ENCODE peak calls at places on chromosomes 6 and 20, in seven cellular contexts. One of them, this sample, is unnamed.

GRCh38 chr6:15912505-15912767 is 216.4 kb upstream of the MYLIP start:
- DNase-seq in HepG2: no peak
- DNase-seq in K562: no peak
- DNase-seq in endothelial cell of umbilical vein: no peak
- DNase-seq in SK-N-SH: no peak
- DNase-seq in HCT116: no peak
- DNase-seq in WTC11: no peak
- DNase-seq in this sample: no peak

GRCh38 chr6:130625825-130626500 is 201.2 kb upstream of the SMLR1 start:
- DNase-seq in SK-N-SH: no peak
- DNase-seq in WTC11: no peak
- DNase-seq in endothelial cell of umbilical vein: peak; percentile 68
- DNase-seq in HepG2: no peak
- DNase-seq in HCT116: peak; percentile 71
- DNase-seq in K562: no peak
- DNase-seq in this sample: no peak

GRCh38 chr6:145151624-145152023 is 583.7 kb downstream of the EPM2A start:
- DNase-seq in K562: no peak
- DNase-seq in HepG2: no peak
- DNase-seq in endothelial cell of umbilical vein: no peak
- DNase-seq in HCT116: no peak
- DNase-seq in WTC11: no peak
- DNase-seq in SK-N-SH: no peak
- DNase-seq in this sample: no peak

GRCh38 chr6:116741571-116741970 is 23.9 kb downstream of the FAM162B start:
- DNase-seq in HCT116: no peak
- DNase-seq in SK-N-SH: no peak
- DNase-seq in HepG2: no peak
- DNase-seq in endothelial cell of umbilical vein: peak; percentile 73
- DNase-seq in K562: no peak
- DNase-seq in WTC11: no peak
- DNase-seq in this sample: no peak

GRCh38 chr6:159833556-159833955 is 33.5 kb downstream of the PNLDC1 start:
- DNase-seq in SK-N-SH: no peak
- DNase-seq in HepG2: no peak
- DNase-seq in K562: no peak
- DNase-seq in HCT116: no peak
- DNase-seq in WTC11: no peak
- DNase-seq in endothelial cell of umbilical vein: no peak
- DNase-seq in this sample: no peak

GRCh38 chr6:127855542-127856159 is 45.2 kb downstream of the THEMIS start:
- DNase-seq in HCT116: no peak
- DNase-seq in SK-N-SH: no peak
- DNase-seq in endothelial cell of umbilical vein: peak; percentile 61
- DNase-seq in WTC11: peak; percentile 11
- DNase-seq in K562: no peak
- DNase-seq in HepG2: peak; percentile 24
- DNase-seq in this sample: peak; percentile 7

GRCh38 chr6:35146453-35146852 is 5.3 kb upstream of the TCP11 start:
- DNase-seq in HepG2: peak; percentile 63
- DNase-seq in HCT116: peak; percentile 23
- DNase-seq in SK-N-SH: peak; percentile 70
- DNase-seq in K562: peak; percentile 50
- DNase-seq in endothelial cell of umbilical vein: peak; percentile 47
- DNase-seq in WTC11: peak; percentile 56
- DNase-seq in this sample: peak; percentile 76

GRCh38 chr6:148272084-148272483 is 70.6 kb upstream of the SASH1 start:
- DNase-seq in endothelial cell of umbilical vein: peak; percentile 89
- DNase-seq in HCT116: no peak
- DNase-seq in HepG2: no peak
- DNase-seq in WTC11: no peak
- DNase-seq in K562: no peak
- DNase-seq in SK-N-SH: no peak
- DNase-seq in this sample: no peak

GRCh38 chr20:32446301-32447100 is 88.4 kb downstream of the ASXL1 start:
- DNase-seq in WTC11: peak; percentile 6
- DNase-seq in SK-N-SH: no peak
- DNase-seq in HepG2: no peak
- DNase-seq in HCT116: no peak
- DNase-seq in endothelial cell of umbilical vein: no peak
- DNase-seq in K562: no peak
- DNase-seq in this sample: no peak

GRCh38 chr6:29976588-29977424 is 34.5 kb downstream of the HLA-A start:
- DNase-seq in HepG2: peak; percentile 77
- DNase-seq in K562: peak; percentile 73
- DNase-seq in endothelial cell of umbilical vein: peak; percentile 76
- DNase-seq in SK-N-SH: peak; percentile 80
- DNase-seq in WTC11: peak; percentile 62
- DNase-seq in HCT116: peak; percentile 57
- DNase-seq in this sample: peak; percentile 80

GRCh38 chr20:34997171-34997570 is 41.5 kb downstream of the MYH7B start:
- DNase-seq in HepG2: no peak
- DNase-seq in WTC11: peak; percentile 79
- DNase-seq in endothelial cell of umbilical vein: no peak
- DNase-seq in HCT116: no peak
- DNase-seq in SK-N-SH: no peak
- DNase-seq in K562: no peak
- DNase-seq in this sample: peak; percentile 63

GRCh38 chr6:501891-502601 is 110.5 kb downstream of the IRF4 start:
- DNase-seq in HepG2: no peak
- DNase-seq in WTC11: no peak
- DNase-seq in endothelial cell of umbilical vein: no peak
- DNase-seq in HCT116: no peak
- DNase-seq in SK-N-SH: no peak
- DNase-seq in K562: no peak
- DNase-seq in this sample: peak; percentile 56

GRCh38 chr6:136889271-136890193 is 32.6 kb upstream of the SLC35D3 start:
- DNase-seq in HCT116: no peak
- DNase-seq in K562: no peak
- DNase-seq in endothelial cell of umbilical vein: no peak
- DNase-seq in HepG2: peak; percentile 25
- DNase-seq in SK-N-SH: no peak
- DNase-seq in WTC11: no peak
- DNase-seq in this sample: peak; percentile 45

GRCh38 chr6:12134581-12134980 is 122.5 kb downstream of the HIVEP1 start:
- DNase-seq in HCT116: no peak
- DNase-seq in WTC11: no peak
- DNase-seq in SK-N-SH: no peak
- DNase-seq in endothelial cell of umbilical vein: no peak
- DNase-seq in K562: no peak
- DNase-seq in HepG2: no peak
- DNase-seq in this sample: no peak

GRCh38 chr20:32007787-32008616 is 2.2 kb upstream of the CCM2L start:
- DNase-seq in SK-N-SH: no peak
- DNase-seq in HCT116: no peak
- DNase-seq in endothelial cell of umbilical vein: peak; percentile 80
- DNase-seq in K562: no peak
- DNase-seq in WTC11: peak; percentile 50
- DNase-seq in HepG2: no peak
- DNase-seq in this sample: no peak

GRCh38 chr6:85490516-85491248 is 40.8 kb downstream of the NT5E start:
- DNase-seq in HepG2: no peak
- DNase-seq in K562: no peak
- DNase-seq in WTC11: no peak
- DNase-seq in HCT116: peak; percentile 66
- DNase-seq in SK-N-SH: no peak
- DNase-seq in endothelial cell of umbilical vein: no peak
- DNase-seq in this sample: no peak

GRCh38 chr6:27127874-27128795 is 119.4 kb upstream of the PRSS16 start:
- DNase-seq in endothelial cell of umbilical vein: no peak
- DNase-seq in HepG2: no peak
- DNase-seq in HCT116: no peak
- DNase-seq in WTC11: no peak
- DNase-seq in K562: no peak
- DNase-seq in SK-N-SH: no peak
- DNase-seq in this sample: no peak

GRCh38 chr20:24935786-24936525 is 13.1 kb upstream of the CST7 start:
- DNase-seq in WTC11: no peak
- DNase-seq in endothelial cell of umbilical vein: no peak
- DNase-seq in HepG2: no peak
- DNase-seq in K562: no peak
- DNase-seq in HCT116: no peak
- DNase-seq in SK-N-SH: no peak
- DNase-seq in this sample: no peak

DNA sequence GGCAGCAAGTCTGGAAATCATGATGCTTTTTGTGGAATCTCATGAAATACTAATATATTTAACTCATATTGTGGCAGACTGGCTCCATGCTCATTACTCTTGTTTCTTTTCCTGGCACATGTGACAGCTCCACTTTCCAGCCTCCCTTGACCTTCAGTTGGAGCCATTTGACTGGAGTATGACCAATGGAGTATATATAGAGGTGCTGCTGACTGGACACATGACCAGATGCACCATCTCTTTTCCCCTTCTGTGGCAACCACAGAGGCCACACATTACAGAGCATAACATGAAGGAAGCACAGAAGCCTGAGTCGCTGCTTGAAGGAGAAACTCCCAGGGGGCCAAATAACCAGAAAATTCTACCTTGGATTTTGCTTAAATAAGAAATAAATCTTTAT is 77.4 kb downstream of the MKKS start:
- DNase-seq in K562: no peak
- DNase-seq in WTC11: no peak
- DNase-seq in HepG2: no peak
- DNase-seq in SK-N-SH: no peak
- DNase-seq in endothelial cell of umbilical vein: no peak
- DNase-seq in HCT116: no peak
- DNase-seq in this sample: no peak
- TF ChIP-seq MAX in K562: no peak
- TF ChIP-seq MAX in WTC11: no peak
- TF ChIP-seq MAX in HepG2: no peak
- TF ChIP-seq MAX in SK-N-SH: no peak
- TF ChIP-seq MAX in endothelial cell of umbilical vein: no peak
- TF ChIP-seq MAX in HCT116: no peak
- TF ChIP-seq MAX in this sample: no peak

GRCh38 chr6:89928604-89929003 is 34.3 kb downstream of the GJA10 start:
- DNase-seq in HepG2: no peak
- DNase-seq in WTC11: no peak
- DNase-seq in HCT116: no peak
- DNase-seq in endothelial cell of umbilical vein: peak; percentile 29
- DNase-seq in K562: no peak
- DNase-seq in SK-N-SH: no peak
- DNase-seq in this sample: no peak
- TF ChIP-seq MAX in HepG2: no peak
- TF ChIP-seq MAX in WTC11: no peak
- TF ChIP-seq MAX in HCT116: no peak
- TF ChIP-seq MAX in endothelial cell of umbilical vein: no peak
- TF ChIP-seq MAX in K562: no peak
- TF ChIP-seq MAX in SK-N-SH: no peak
- TF ChIP-seq MAX in this sample: no peak

GRCh38 chr20:59032023-59032712 is at the start of gene ATP5F1E:
- DNase-seq in WTC11: peak; percentile 95
- DNase-seq in endothelial cell of umbilical vein: peak; percentile 96
- DNase-seq in SK-N-SH: peak; percentile 99
- DNase-seq in HepG2: peak; percentile 95
- DNase-seq in HCT116: peak; percentile 72
- DNase-seq in K562: peak; percentile 97
- DNase-seq in this sample: peak; percentile 98

GRCh38 chr20:59030911-59031310 is 1.2 kb downstream of the ATP5F1E start:
- DNase-seq in SK-N-SH: no peak
- DNase-seq in HCT116: no peak
- DNase-seq in WTC11: no peak
- DNase-seq in endothelial cell of umbilical vein: no peak
- DNase-seq in HepG2: no peak
- DNase-seq in K562: no peak
- DNase-seq in this sample: peak; percentile 29

GRCh38 chr20:59032713-59033059 is 551 bp upstream of the ATP5F1E start:
- DNase-seq in endothelial cell of umbilical vein: no peak
- DNase-seq in HepG2: peak; percentile 54
- DNase-seq in SK-N-SH: peak; percentile 64
- DNase-seq in WTC11: no peak
- DNase-seq in HCT116: peak; percentile 21
- DNase-seq in K562: no peak
- DNase-seq in this sample: no peak

GRCh38 chr20:59033093-59033492 is 958 bp upstream of the ATP5F1E start:
- DNase-seq in K562: no peak
- DNase-seq in HepG2: no peak
- DNase-seq in endothelial cell of umbilical vein: no peak
- DNase-seq in WTC11: no peak
- DNase-seq in HCT116: no peak
- DNase-seq in SK-N-SH: no peak
- DNase-seq in this sample: no peak

DNA sequence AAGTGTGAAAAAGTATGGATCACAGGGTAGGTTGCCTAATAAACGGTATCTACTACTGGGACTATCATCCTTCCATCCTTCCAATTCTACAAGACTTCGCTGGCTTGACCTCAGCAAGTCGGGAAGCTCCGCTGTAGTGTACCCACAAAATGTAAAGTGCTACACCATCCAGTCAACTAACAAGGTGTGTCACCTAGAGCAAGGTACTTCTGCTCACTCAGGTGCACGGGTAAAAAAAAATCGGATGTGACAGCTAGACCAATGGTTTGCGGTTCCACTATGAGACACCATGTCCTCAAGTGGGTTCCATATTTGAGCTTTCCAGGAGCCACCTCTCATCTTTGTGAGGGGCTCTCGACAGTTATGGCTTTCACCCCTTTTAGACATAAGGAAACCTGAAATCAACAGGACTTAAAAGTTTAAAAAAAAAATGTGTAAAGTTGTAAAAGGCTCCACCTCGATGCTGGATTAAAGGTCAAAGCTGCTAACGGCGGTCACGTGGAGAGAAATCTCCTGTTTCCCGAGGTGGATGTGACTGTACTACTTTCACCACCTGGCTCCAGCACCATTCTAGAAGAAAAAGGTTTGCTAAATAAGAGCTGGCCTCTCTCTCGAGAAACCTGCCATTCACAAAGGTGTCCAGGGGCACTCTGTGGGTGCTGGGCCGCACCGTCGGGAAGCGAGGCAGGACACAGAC is 661 bp downstream of the ATP5F1E start:
- DNase-seq in endothelial cell of umbilical vein: peak; percentile 11
- DNase-seq in HepG2: peak; percentile 31
- DNase-seq in K562: no peak
- DNase-seq in WTC11: no peak
- DNase-seq in SK-N-SH: no peak
- DNase-seq in HCT116: no peak
- DNase-seq in this sample: peak; percentile 25
- TF ChIP-seq MAX in endothelial cell of umbilical vein: no peak
- TF ChIP-seq MAX in HepG2: no peak
- TF ChIP-seq MAX in K562: no peak
- TF ChIP-seq MAX in WTC11: no peak
- TF ChIP-seq MAX in SK-N-SH: no peak
- TF ChIP-seq MAX in HCT116: no peak
- TF ChIP-seq MAX in this sample: peak; percentile 56

DNA sequence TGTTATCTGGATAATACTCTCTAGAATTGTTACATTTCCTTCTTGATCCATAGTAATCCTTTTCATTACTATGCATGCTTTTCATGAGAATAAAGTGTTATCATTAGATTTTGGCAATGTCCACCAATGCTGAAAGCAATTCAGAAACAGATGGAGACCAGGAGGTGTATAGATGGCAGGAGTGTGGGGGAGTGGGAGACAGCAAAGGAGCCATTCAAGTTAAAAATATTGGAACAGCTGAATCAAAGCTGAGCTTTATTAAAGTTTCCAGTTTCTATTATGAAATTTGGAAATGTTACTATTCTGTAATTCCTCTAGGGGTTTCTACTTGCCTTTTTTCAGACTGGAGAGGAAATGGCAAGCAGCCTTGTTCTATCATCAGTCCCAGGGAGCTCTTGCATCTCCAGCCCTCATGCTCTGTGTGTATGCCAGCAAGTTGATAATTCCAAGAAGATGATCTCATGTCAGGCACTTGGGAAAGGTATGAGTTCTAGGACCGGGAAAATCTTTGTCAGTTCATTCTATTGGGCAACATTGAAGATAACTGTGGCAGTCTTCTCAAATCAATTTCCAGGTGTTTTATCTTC is 228.0 kb downstream of the CD109 start:
- DNase-seq in SK-N-SH: no peak
- DNase-seq in WTC11: no peak
- DNase-seq in endothelial cell of umbilical vein: no peak
- DNase-seq in HCT116: no peak
- DNase-seq in HepG2: no peak
- DNase-seq in K562: no peak
- DNase-seq in this sample: no peak
- TF ChIP-seq MAX in SK-N-SH: no peak
- TF ChIP-seq MAX in WTC11: no peak
- TF ChIP-seq MAX in endothelial cell of umbilical vein: no peak
- TF ChIP-seq MAX in HCT116: no peak
- TF ChIP-seq MAX in HepG2: no peak
- TF ChIP-seq MAX in K562: no peak
- TF ChIP-seq MAX in this sample: no peak

This sample was measured in NB4.